ENCODE peak calls at places on chromosomes 5 and 9, in six cellular contexts. C is A549, U is HepG2, D is GM12878, K is K562, Y is NB4. E is an unnamed sample.

GRCh38 chr5:400282-401215 is 42.4 kb upstream of the EXOC3 start:
- DNase-seq in C (no peak), U (no peak), D (no peak), K (no peak), Y (peak), E (peak)

GRCh38 chr9:134738869-134739659 is 97.5 kb downstream of the COL5A1 start:
- DNase-seq in C (peak), U (peak), D (no peak), K (peak), Y (peak), E (peak)

GRCh38 chr5:86095106-86095505 is 522.6 kb upstream of the COX7C start:
- DNase-seq in C (no peak), U (no peak), D (no peak), K (no peak), Y (no peak), E (no peak)

GRCh38 chr5:159183247-159183646 is 26.1 kb downstream of the RNF145 start:
- DNase-seq in C (no peak), U (no peak), D (no peak), K (no peak), Y (no peak), E (no peak)

GRCh38 chr9:120390637-120391190 is 189.3 kb downstream of the CDK5RAP2 start:
- DNase-seq in C (no peak), U (peak), D (no peak), K (no peak), Y (no peak), E (no peak)

GRCh38 chr5:1762121-1762877 is 37.3 kb downstream of the MRPL36 start:
- DNase-seq in C (no peak), U (no peak), D (no peak), K (no peak), Y (no peak), E (no peak)

GRCh38 chr9:131635285-131635684 is 90.0 kb downstream of the PRRT1B start:
- DNase-seq in C (peak), U (peak), D (no peak), K (peak), Y (peak), E (peak)

GRCh38 chr5:165920655-165921054 is 2370.8 kb upstream of the WWC1 start:
- DNase-seq in C (no peak), U (no peak), D (no peak), K (no peak), Y (no peak), E (no peak)

GRCh38 chr5:173573126-173573960 is 43.1 kb downstream of the BOD1 start:
- DNase-seq in C (peak), U (peak), D (no peak), K (peak), Y (peak), E (peak)

GRCh38 chr5:86878250-86878649 is 260.5 kb downstream of the COX7C start:
- DNase-seq in C (no peak), U (no peak), D (no peak), K (no peak), Y (no peak), E (no peak)

GRCh38 chr9:128505414-128505765 is 871 bp downstream of the GLE1 start:
- DNase-seq in C (peak), U (no peak), D (no peak), K (no peak), Y (no peak), E (no peak)

GRCh38 chr5:16693879-16694278 is 77.1 kb upstream of the RETREG1 start:
- DNase-seq in C (no peak), U (no peak), D (no peak), K (no peak), Y (no peak), E (no peak)

GRCh38 chr9:93082841-93083411 is 13.1 kb upstream of the CARD19 start:
- DNase-seq in C (no peak), U (no peak), D (no peak), K (no peak), Y (peak), E (no peak)

GRCh38 chr5:124650960-124651662 is 95.3 kb downstream of the ZNF608 start:
- DNase-seq in C (no peak), U (no peak), D (no peak), K (peak), Y (no peak), E (peak)

DNA sequence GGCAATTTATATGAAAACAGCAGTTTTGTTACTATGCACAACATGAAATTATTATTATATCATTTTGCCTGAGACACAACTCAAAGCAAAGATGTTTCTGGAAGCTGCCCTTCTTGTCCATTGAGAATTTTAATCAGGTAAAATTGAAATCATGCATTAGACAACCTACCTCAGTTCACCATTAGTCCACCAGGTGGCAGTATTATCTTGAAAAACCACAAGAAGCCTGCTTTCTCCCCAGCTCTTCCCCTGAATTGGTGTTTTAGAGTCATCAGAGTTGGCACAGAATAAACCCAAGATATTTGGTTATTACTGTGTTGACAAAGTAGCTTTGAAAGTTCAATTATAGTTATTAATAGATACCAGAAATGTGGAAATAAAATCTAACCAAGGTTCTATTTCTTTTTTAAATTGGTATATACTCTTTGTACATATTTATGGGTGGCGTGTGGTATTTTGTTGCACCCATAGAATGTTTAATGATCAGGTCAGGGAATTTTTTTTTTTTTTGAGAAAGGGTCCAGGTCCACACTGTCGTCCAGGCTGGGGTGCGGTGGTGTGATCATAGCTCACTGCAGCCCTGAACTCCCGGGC is 25.7 kb downstream of the UTP15 start:
- DNase-seq in C (peak), U (peak), D (peak), K (peak), Y (peak), E (peak)
- TF ChIP-seq MYC in C (no peak), U (no peak), D (no peak), K (no peak), Y (no peak), E (no peak)

GRCh38 chr9:112021742-112022141 is 125.1 kb downstream of the UGCG start:
- DNase-seq in C (no peak), U (no peak), D (no peak), K (no peak), Y (no peak), E (no peak)
- TF ChIP-seq MYC in C (no peak), U (no peak), D (no peak), K (no peak), Y (no peak), E (no peak)

DNA sequence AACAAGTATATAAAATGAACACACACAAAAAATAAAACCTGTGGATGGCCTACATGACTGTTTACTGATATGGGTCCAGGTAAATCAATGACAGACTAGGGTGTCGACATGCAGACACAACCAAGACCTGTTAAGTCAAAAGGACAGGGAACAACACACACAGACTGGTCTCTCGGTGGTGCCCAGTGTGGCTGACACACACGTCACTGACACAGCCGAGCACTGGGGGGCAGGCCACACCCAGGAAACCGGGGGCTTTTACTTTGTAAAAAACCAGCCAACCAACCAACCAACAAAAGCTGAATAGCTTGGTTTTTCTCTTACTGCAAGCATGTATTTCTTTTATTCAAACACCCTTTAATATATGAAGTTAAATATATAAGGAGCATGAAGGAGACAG is 5.0 kb downstream of the FAM163B start:
- DNase-seq in C (no peak), U (peak), D (no peak), K (no peak), Y (peak), E (no peak)
- TF ChIP-seq MYC in C (no peak), U (no peak), D (no peak), K (no peak), Y (no peak), E (no peak)

GRCh38 chr5:90134892-90135291 is 274.7 kb downstream of the CETN3 start:
- DNase-seq in C (no peak), U (no peak), D (no peak), K (no peak), Y (no peak), E (peak)

GRCh38 chr5:90134381-90134780 is 275.2 kb downstream of the CETN3 start:
- DNase-seq in C (no peak), U (no peak), D (no peak), K (no peak), Y (no peak), E (no peak)

GRCh38 chr5:90133941-90134340 is 275.6 kb downstream of the CETN3 start:
- DNase-seq in C (no peak), U (no peak), D (no peak), K (no peak), Y (no peak), E (peak)

GRCh38 chr5:90136952-90137528 is 272.5 kb downstream of the CETN3 start:
- DNase-seq in C (no peak), U (no peak), D (no peak), K (no peak), Y (no peak), E (no peak)

GRCh38 chr5:90135979-90136378 is 273.6 kb downstream of the CETN3 start:
- DNase-seq in C (no peak), U (peak), D (no peak), K (peak), Y (peak), E (no peak)
- TF ChIP-seq MYC in C (no peak), U (no peak), D (no peak), K (no peak), Y (no peak), E (no peak)

GRCh38 chr5:66892715-66893114 is 296.5 kb downstream of the MAST4 start:
- DNase-seq in C (no peak), U (no peak), D (no peak), K (no peak), Y (no peak), E (no peak)

GRCh38 chr5:66891184-66891925 is 295.2 kb downstream of the MAST4 start:
- DNase-seq in C (no peak), U (no peak), D (no peak), K (no peak), Y (no peak), E (peak)

GRCh38 chr5:66884589-66885228 is 288.5 kb downstream of the MAST4 start:
- DNase-seq in C (no peak), U (no peak), D (no peak), K (no peak), Y (no peak), E (no peak)

GRCh38 chr5:66889524-66889923 is 293.3 kb downstream of the MAST4 start:
- DNase-seq in C (no peak), U (no peak), D (no peak), K (no peak), Y (no peak), E (no peak)

GRCh38 chr5:66888613-66889012 is 292.4 kb downstream of the MAST4 start:
- DNase-seq in C (no peak), U (no peak), D (no peak), K (no peak), Y (no peak), E (no peak)
- TF ChIP-seq MYC in C (no peak), U (no peak), D (no peak), K (no peak), Y (no peak), E (no peak)

GRCh38 chr9:81627481-81627880 is 61.9 kb downstream of the TLE1 start:
- DNase-seq in C (no peak), U (no peak), D (no peak), K (no peak), Y (no peak), E (no peak)
- TF ChIP-seq MYC in C (no peak), U (no peak), D (no peak), K (no peak), Y (no peak), E (no peak)

E was measured in endothelial cell of umbilical vein.